ENCODE peak calls at places on chromosomes 16 and 17, in four cellular contexts. I is heart left ventricle, V is PC-3, X is cardiac fibroblast. Z is an unnamed sample.

GRCh38 chr16:83233153-83233552 is 574.6 kb upstream of the HSBP1 start:
- DNase-seq in X (peak; percentile 45), V (no peak), I (no peak), Z (peak; percentile 7)

GRCh38 chr16:17396762-17397498 is 73.8 kb downstream of the XYLT1 start:
- DNase-seq in X (peak; percentile 70), I (peak; percentile 19), V (no peak), Z (peak; percentile 80)

GRCh38 chr16:17296412-17296811 is 174.3 kb downstream of the XYLT1 start:
- DNase-seq in X (no peak), I (peak; percentile 18), V (no peak), Z (no peak)

GRCh38 chr16:88507231-88507743 is 54.2 kb downstream of the ZFPM1 start:
- DNase-seq in X (no peak), V (peak; percentile 7), I (no peak), Z (no peak)

GRCh38 chr17:82399030-82399429 is 19.1 kb upstream of the HEXD start:
- DNase-seq in X (peak; percentile 19), I (peak; percentile 38), V (no peak), Z (peak; percentile 21)

GRCh38 chr16:21685034-21685455 is 21.3 kb downstream of the OTOA start:
- DNase-seq in I (no peak), X (no peak), V (no peak), Z (peak; percentile 3)

GRCh38 chr17:48153711-48154642 is 46.4 kb downstream of the SNX11 start:
- DNase-seq in I (no peak), V (peak; percentile 64), X (peak; percentile 59), Z (peak; percentile 63)

GRCh38 chr16:74575805-74576643 is 30.9 kb downstream of the GLG1 start:
- DNase-seq in I (no peak), X (no peak), V (no peak), Z (no peak)

GRCh38 chr16:70556063-70556462 is 32.4 kb downstream of the SF3B3 start:
- DNase-seq in I (peak; percentile 23), X (no peak), V (no peak), Z (no peak)

GRCh38 chr17:48724241-48725004 is 1.4 kb downstream of the PRAC2 start:
- DNase-seq in I (peak; percentile 77), X (peak; percentile 81), V (peak; percentile 97), Z (peak; percentile 80)

GRCh38 chr17:37137070-37137610 is 188.4 kb downstream of the AATF start:
- DNase-seq in X (no peak), I (no peak), V (no peak), Z (no peak)

GRCh38 chr16:85878875-85879274 is 20.1 kb upstream of the IRF8 start:
- DNase-seq in V (peak; percentile 34), I (no peak), X (peak; percentile 81), Z (peak; percentile 88)

GRCh38 chr16:27242868-27243590 is 25.5 kb downstream of the NSMCE1 start:
- DNase-seq in V (peak; percentile 72), X (peak; percentile 97), I (peak; percentile 43), Z (peak; percentile 95)

DNA sequence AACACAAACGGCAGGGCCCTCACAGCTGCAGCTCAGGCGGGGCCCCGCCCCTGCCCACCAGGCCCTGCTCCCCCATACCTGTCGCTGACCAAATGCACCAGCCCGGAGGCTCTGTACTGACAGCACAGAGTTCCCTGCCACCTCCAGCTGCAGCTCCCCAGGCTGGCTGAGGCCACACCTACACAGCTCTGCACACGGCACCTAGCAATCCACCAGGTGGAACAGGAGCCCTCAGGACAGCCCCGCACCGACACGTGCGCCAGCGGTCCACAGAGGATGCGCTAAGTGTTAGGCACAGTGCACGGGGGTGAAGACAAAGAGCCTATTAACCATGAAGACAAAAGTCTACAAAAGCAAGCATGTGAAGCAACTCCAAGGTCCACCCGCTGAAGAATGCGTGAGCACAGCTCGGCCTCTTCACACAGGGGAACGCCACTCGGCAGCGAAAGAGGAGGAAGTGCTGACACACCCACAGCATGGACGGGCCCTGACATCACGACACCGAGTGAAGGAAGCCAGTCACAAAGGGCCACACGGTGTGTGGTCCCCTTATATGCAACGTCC is 5.4 kb downstream of the ZCCHC14 start:
- DNase-seq in V (no peak), X (peak; percentile 48), I (no peak), Z (peak; percentile 32)
- H3K4me3 ChIP-seq in V (no peak overlapping the region), X (no peak overlapping the region), I (no peak overlapping the region), Z (no peak overlapping the region)

GRCh38 chr16:53899471-53899870 is 195.5 kb downstream of the FTO start:
- DNase-seq in V (no peak), X (peak; percentile 40), I (no peak), Z (peak; percentile 34)
- H3K4me3 ChIP-seq in V (no peak overlapping the region), X (no peak overlapping the region), I (no peak overlapping the region), Z (no peak overlapping the region)

DNA sequence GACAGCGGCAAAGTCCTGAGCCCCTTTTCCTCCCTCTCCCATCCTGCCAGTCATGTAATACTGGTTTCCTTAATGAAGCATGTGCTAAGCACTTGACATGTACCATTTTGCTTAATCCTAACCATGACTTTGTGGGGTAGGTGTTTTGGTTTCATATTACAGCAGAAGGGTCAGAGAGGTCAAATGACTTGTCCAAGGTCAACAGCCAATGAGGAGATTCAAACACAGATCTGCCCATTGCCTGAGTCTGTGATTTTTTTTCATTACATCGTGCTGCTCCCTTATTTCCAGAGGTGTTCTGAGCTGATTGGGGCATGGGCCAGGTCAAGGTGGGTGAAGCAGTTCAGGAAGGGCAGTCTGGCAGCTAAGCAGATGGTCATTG is 17.6 kb upstream of the PHF12 start:
- DNase-seq in I (no peak), V (no peak), X (no peak), Z (no peak)
- H3K4me3 ChIP-seq in I (no peak overlapping the region), V (no peak overlapping the region), X (no peak overlapping the region), Z (no peak overlapping the region)

DNA sequence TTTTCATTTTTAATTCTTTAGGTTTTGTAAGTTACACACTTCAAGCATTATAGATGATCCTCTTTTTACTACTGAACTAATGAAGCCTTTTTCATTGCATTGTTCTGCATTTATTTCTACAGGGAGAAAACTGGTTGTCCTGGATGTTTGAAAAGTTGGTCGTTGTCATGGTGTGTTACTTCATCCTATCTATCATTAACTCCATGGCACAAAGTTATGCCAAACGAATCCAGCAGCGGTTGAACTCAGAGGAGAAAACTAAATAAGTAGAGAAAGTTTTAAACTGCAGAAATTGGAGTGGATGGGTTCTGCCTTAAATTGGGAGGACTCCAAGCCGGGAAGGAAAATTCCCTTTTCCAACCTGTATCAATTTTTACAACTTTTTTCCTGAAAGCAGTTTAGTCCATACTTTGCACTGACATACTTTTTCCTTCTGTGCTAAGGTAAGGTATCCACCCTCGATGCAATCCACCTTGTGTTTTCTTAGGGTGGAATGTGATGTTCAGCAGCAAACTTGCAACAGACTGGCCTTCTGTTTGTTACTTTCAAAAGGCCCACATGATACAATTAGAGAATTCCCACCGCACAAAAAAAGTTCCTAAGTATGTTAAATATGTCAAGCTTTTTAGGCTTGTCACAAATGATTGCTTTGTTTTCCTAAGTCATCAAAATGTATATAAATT is 53.0 kb downstream of the TUBD1 start:
- DNase-seq in X (peak; percentile 67), I (no peak), V (peak; percentile 42), Z (peak; percentile 71)
- H3K4me3 ChIP-seq in X (peak overlapping the region; percentile 71), I (peak overlapping the region; percentile 64), V (peak overlapping the region; percentile 88), Z (peak overlapping the region; percentile 76)

GRCh38 chr17:73901661-73902415 is 257.6 kb upstream of the SDK2 start:
- DNase-seq in I (peak; percentile 21), X (no peak), V (no peak), Z (no peak)
- H3K4me3 ChIP-seq in I (peak overlapping the region; percentile 51), X (no peak overlapping the region), V (no peak overlapping the region), Z (no peak overlapping the region)

GRCh38 chr16:84839956-84840355 is 20.2 kb downstream of the CRISPLD2 start:
- DNase-seq in X (peak; percentile 71), V (peak; percentile 50), I (no peak), Z (no peak)
- H3K4me3 ChIP-seq in X (no peak overlapping the region), V (no peak overlapping the region), I (no peak overlapping the region), Z (no peak overlapping the region)

GRCh38 chr16:1734123-1734522 is 28.1 kb downstream of the MAPK8IP3 start:
- DNase-seq in V (no peak), I (no peak), X (no peak), Z (no peak)
- H3K4me3 ChIP-seq in V (no peak overlapping the region), I (no peak overlapping the region), X (no peak overlapping the region), Z (no peak overlapping the region)

GRCh38 chr17:3475812-3476686 is at the start of gene ASPA:
- DNase-seq in X (peak; percentile 29), I (no peak), V (no peak), Z (peak; percentile 6)
- H3K4me3 ChIP-seq in X (peak within 1 kb of the TSS; percentile 22), I (peak within 1 kb of the TSS; percentile 46), V (no peak within 1 kb of the TSS), Z (peak within 1 kb of the TSS; percentile 44)

DNA sequence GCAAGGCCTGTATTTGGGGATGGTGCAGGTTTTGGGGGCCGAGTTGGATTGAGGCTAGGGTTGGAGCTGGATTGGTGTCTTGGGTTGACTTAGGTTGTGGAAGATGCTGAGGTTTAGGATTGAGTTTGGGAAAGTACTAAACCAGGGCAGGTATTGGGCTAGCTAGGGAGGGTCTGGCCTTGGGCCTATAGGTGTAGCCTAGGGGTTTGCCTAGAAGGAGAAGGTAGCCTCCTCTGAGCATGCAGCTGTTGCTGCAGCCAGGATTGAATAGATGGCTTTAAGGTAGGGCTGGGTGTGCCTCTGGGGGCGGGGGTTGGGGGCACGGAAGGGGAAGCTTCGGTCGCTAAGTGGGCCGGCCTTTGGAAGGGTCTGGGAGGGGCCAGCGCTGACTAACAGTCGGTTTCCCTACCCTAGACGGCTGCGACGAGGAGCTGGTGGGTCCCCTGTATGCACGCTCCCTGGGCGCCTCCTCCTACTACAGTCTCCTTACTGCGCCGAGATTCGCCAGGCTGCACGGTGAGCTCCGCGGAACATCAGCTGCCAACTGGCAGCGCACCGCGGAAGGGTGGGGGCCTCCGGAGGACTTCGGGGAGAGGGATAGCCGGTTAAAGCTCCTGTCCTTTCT is 1.2 kb downstream of the CNTNAP1 start:
- DNase-seq in V (peak; percentile 27), I (peak; percentile 35), X (no peak), Z (no peak)
- H3K4me3 ChIP-seq in V (peak overlapping the region; percentile 70), I (peak overlapping the region; percentile 64), X (peak overlapping the region; percentile 72), Z (peak overlapping the region; percentile 74)

GRCh38 chr17:39139137-39139516 is 12.3 kb downstream of the PLXDC1 start:
- DNase-seq in V (peak; percentile 48), I (no peak), X (peak; percentile 86), Z (peak; percentile 51)

GRCh38 chr17:39141915-39142664 is 9.3 kb downstream of the PLXDC1 start:
- DNase-seq in I (no peak), X (no peak), V (no peak), Z (no peak)

GRCh38 chr17:39143552-39144093 is 7.8 kb downstream of the PLXDC1 start:
- DNase-seq in X (no peak), V (no peak), I (peak; percentile 70), Z (no peak)

GRCh38 chr17:39139561-39139960 is 11.9 kb downstream of the PLXDC1 start:
- DNase-seq in I (no peak), V (no peak), X (no peak), Z (no peak)

GRCh38 chr17:39141294-39141693 is 10.1 kb downstream of the PLXDC1 start:
- DNase-seq in X (no peak), V (no peak), I (no peak), Z (no peak)
- H3K4me3 ChIP-seq in X (no peak overlapping the region), V (no peak overlapping the region), I (no peak overlapping the region), Z (no peak overlapping the region)

Z was measured in fibroblast of pulmonary artery.